ENCODE peak calls at places on chromosomes 3 and 15, in eight cellular contexts. X is PC-3, V is transverse colon, O is endothelial cell of umbilical vein, N is brain microvascular endothelial cell, F is mammary epithelial cell, E is cardiac muscle cell, H is AG09309. R is an unnamed sample.

GRCh38 chr3:55445551-55445950 is 41.6 kb downstream of the WNT5A start:
- DNase-seq in O (no peak), X (no peak), V (peak; percentile 74), E (no peak), N (no peak), F (no peak), H (no peak), R (peak; percentile 74)

GRCh38 chr3:45499529-45499928 is 95.0 kb upstream of the LIMD1 start:
- DNase-seq in O (peak; percentile 66), H (peak; percentile 41), E (peak; percentile 71), F (peak; percentile 30), V (no peak), N (no peak), X (peak; percentile 72), R (no peak)

GRCh38 chr3:123953735-123954134 is 7.3 kb downstream of the CCDC14 start:
- DNase-seq in N (no peak), O (no peak), V (no peak), H (no peak), X (no peak), E (no peak), F (no peak), R (no peak)

GRCh38 chr3:111989061-111989678 is 9.6 kb upstream of the TAGLN3 start:
- DNase-seq in X (peak; percentile 82), H (peak; percentile 51), O (peak; percentile 72), V (no peak), E (peak; percentile 82), F (peak; percentile 55), N (peak; percentile 63), R (no peak)

GRCh38 chr3:54791552-54792156 is 136.2 kb downstream of the LRTM1 start:
- DNase-seq in N (no peak), X (no peak), F (no peak), O (no peak), E (no peak), H (no peak), V (no peak), R (no peak)

GRCh38 chr3:125589743-125590142 is 5.6 kb downstream of the OSBPL11 start:
- DNase-seq in X (no peak), N (no peak), E (peak; percentile 21), F (no peak), O (no peak), V (no peak), H (no peak), R (no peak)

GRCh38 chr15:80174017-80174746 is 21.4 kb downstream of the FAH start:
- DNase-seq in E (peak; percentile 86), F (peak; percentile 78), N (peak; percentile 37), O (peak; percentile 44), H (no peak), X (peak; percentile 77), V (no peak), R (no peak)

GRCh38 chr15:20348291-20348899 is 193.2 kb downstream of the GOLGA6L6 start:
- DNase-seq in O (no peak), F (no peak), X (no peak), E (no peak), V (no peak), N (no peak), H (no peak), R (no peak)

GRCh38 chr3:86954226-86954625 is 36.7 kb downstream of the VGLL3 start:
- DNase-seq in F (peak; percentile 59), V (no peak), H (no peak), X (peak; percentile 97), N (no peak), E (no peak), O (no peak), R (no peak)

GRCh38 chr3:186109897-186110803 is 1.3 kb upstream of the ETV5 start:
- DNase-seq in N (peak; percentile 29), X (no peak), H (no peak), F (no peak), V (no peak), E (peak; percentile 51), O (peak; percentile 48), R (no peak)

GRCh38 chr15:77840962-77841361 is 208.2 kb upstream of the LINGO1 start:
- DNase-seq in X (peak; percentile 88), E (peak; percentile 77), O (no peak), H (peak; percentile 54), F (peak; percentile 85), N (peak; percentile 24), V (no peak), R (peak; percentile 92)

GRCh38 chr3:197789309-197789708 is 1.7 kb upstream of the LRCH3 start:
- DNase-seq in O (no peak), V (no peak), N (no peak), H (no peak), F (no peak), E (no peak), X (peak; percentile 3), R (no peak)

GRCh38 chr3:190444036-190444435 is 5.7 kb downstream of the TMEM207 start:
- DNase-seq in F (no peak), H (no peak), V (no peak), N (no peak), E (no peak), O (no peak), X (no peak), R (no peak)

GRCh38 chr3:40770046-40770445 is 245.3 kb downstream of the ZNF621 start:
- DNase-seq in X (peak; percentile 5), V (peak; percentile 40), F (no peak), N (no peak), H (no peak), E (no peak), O (peak; percentile 14), R (no peak)

GRCh38 chr3:156211583-156211982 is 91.2 kb downstream of the KCNAB1 start:
- DNase-seq in E (peak; percentile 35), F (peak; percentile 89), N (peak; percentile 66), V (no peak), H (no peak), X (peak; percentile 74), O (peak; percentile 90), R (no peak)

GRCh38 chr15:40111888-40112287 is 3.2 kb upstream of the BMF start:
- DNase-seq in H (no peak), E (no peak), F (no peak), O (no peak), N (no peak), X (no peak), V (no peak), R (no peak)

GRCh38 chr3:901953-902778 is 190.7 kb upstream of the CNTN6 start:
- DNase-seq in H (no peak), N (no peak), O (peak; percentile 19), V (no peak), F (peak; percentile 5), X (peak; percentile 48), E (peak; percentile 9), R (no peak)

GRCh38 chr3:98761656-98762229 is 1.4 kb upstream of the ST3GAL6 start:
- DNase-seq in N (no peak), H (no peak), O (peak; percentile 60), X (no peak), F (no peak), E (no peak), V (no peak), R (no peak)

GRCh38 chr3:58351920-58352319 is 19.2 kb downstream of the PXK start:
- DNase-seq in H (no peak), F (no peak), O (no peak), X (no peak), E (no peak), V (no peak), N (no peak), R (no peak)

GRCh38 chr3:143040264-143040879 is 39.0 kb downstream of the U2SURP start:
- DNase-seq in E (peak; percentile 54), F (peak; percentile 7), N (no peak), V (no peak), X (peak; percentile 40), H (no peak), O (peak; percentile 37), R (peak; percentile 37)

GRCh38 chr15:101055411-101055810 is 136.3 kb downstream of the LRRK1 start:
- DNase-seq in H (no peak), V (no peak), E (no peak), O (no peak), X (no peak), F (no peak), N (no peak), R (no peak)

GRCh38 chr3:69426905-69427304 is 41.0 kb upstream of the FRMD4B start:
- DNase-seq in F (no peak), E (no peak), O (no peak), X (no peak), N (no peak), H (no peak), V (no peak), R (no peak)
- TF ChIP-seq CTCF in F (peak; percentile 20), E (peak; percentile 25), O (peak; percentile 13), X (peak; percentile 33), N (no peak), H (peak; percentile 15), V (no peak), R (no peak)

GRCh38 chr15:55194246-55194645 is 2.5 kb downstream of the RSL24D1 start:
- DNase-seq in F (no peak), V (no peak), X (no peak), O (no peak), H (no peak), N (no peak), E (no peak), R (no peak)
- H3K4me3 ChIP-seq in F (peak overlapping the region; percentile 89), V (no peak overlapping the region), X (peak overlapping the region; percentile 91), O (no peak overlapping the region), H (no peak overlapping the region), N (no peak overlapping the region), E (no peak overlapping the region), R (no peak overlapping the region)

DNA sequence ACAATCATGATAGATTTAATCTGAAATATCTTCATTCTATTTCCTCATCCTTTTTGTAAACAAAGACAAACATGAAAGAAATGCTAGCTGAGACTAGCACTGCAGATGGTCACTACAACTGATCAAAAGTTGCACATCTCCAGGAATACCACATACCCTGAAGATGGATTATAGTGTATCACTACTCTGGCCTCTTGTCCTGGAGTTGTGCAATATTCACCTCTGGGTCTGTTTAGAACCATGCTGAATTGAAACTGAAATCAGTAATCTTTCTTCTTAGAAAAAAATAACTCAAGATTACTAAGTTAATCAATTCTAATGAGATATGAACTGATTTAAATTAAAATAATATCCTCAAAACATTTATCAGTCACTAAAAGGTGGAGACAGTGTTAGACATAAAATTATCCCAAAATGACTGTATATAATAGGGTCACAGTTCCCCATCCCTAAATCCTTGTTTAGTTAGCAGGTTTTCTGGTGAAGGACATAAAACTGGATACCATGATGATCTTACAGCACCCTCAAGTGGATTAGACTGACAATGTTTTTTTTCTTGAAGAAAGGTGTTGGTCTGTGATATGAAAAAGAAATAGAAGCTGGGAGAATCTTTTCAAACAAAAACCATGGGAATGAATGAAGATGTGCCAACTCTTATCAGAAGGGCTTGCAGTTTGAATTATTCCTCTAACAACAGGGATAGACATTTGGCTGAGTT is 7.2 kb upstream of the TTC14 start:
- DNase-seq in X (peak; percentile 75), F (peak; percentile 56), E (peak; percentile 36), V (no peak), O (peak; percentile 55), H (peak; percentile 23), N (no peak), R (no peak)
- TF ChIP-seq CTCF in X (peak; percentile 90), F (peak; percentile 76), E (peak; percentile 15), V (no peak), O (peak; percentile 28), H (peak; percentile 60), N (peak; percentile 44), R (peak; percentile 41)

GRCh38 chr3:64352596-64352989 is 127.3 kb upstream of the PRICKLE2 start:
- DNase-seq in V (no peak), N (no peak), X (no peak), H (no peak), O (no peak), E (no peak), F (no peak), R (no peak)
- H3K4me3 ChIP-seq in V (no peak overlapping the region), N (no peak overlapping the region), X (no peak overlapping the region), H (no peak overlapping the region), O (no peak overlapping the region), E (no peak overlapping the region), F (no peak overlapping the region), R (no peak overlapping the region)

R was measured in kidney epithelial cell.